ENCODE peak calls at places on chromosomes 3 and 15, in ten cellular contexts. O is activated CD4-positive, CD25-positive, alpha-beta regulatory T cell treated with anti-CD3 and anti-CD28 coated beads, Interleukin-2, amount 50 U/mL, for 72 hours; X is HT1080; G is glomerular endothelial cell; Z is stimulated activated CD8-positive, alpha-beta memory T cell treated with anti-CD3 and anti-CD28 coated beads, Interleukin-2, amount 100 ng/mL, for 48 hours; T is fibroblast of the aortic adventitia; D is GM20000; I is fibroblast of lung; Q is mesendoderm; J is BJ. P is an unnamed sample.

GRCh38 chr15:47366884-47367283 is 350.4 kb upstream of the SEMA6D start:
- DNase-seq in O (no peak), X (no peak), G (no peak), Z (no peak), T (no peak), D (no peak), I (peak; percentile 45), Q (no peak), J (no peak), P (no peak)

GRCh38 chr15:22980189-22981136 is at the start of gene CYFIP1:
- DNase-seq in O (peak; percentile 47), X (peak; percentile 86), G (no peak), Z (peak; percentile 6), T (peak; percentile 80), D (peak; percentile 93), I (peak; percentile 81), Q (peak; percentile 89), J (no peak), P (peak; percentile 73)

GRCh38 chr3:26921054-26921453 is 298.5 kb downstream of the LRRC3B start:
- DNase-seq in O (no peak), X (no peak), G (no peak), Z (no peak), T (no peak), D (no peak), I (no peak), Q (peak; percentile 27), J (no peak), P (peak; percentile 2)

GRCh38 chr3:143084856-143085731 is 34.5 kb upstream of the CHST2 start:
- DNase-seq in O (no peak), X (peak; percentile 84), G (peak; percentile 74), Z (no peak), T (peak; percentile 52), D (peak; percentile 72), I (no peak), Q (no peak), J (no peak), P (peak; percentile 81)

GRCh38 chr3:37243811-37244748 is 69.7 kb upstream of the LRRFIP2 start:
- DNase-seq in O (peak; percentile 55), X (peak; percentile 78), G (no peak), Z (peak; percentile 37), T (peak; percentile 72), D (peak; percentile 57), I (peak; percentile 69), Q (peak; percentile 87), J (peak; percentile 44), P (peak; percentile 72)

GRCh38 chr3:60839242-60839641 is 412.0 kb downstream of the FHIT start:
- DNase-seq in O (no peak), X (no peak), G (no peak), Z (no peak), T (no peak), D (no peak), I (peak; percentile 1), Q (peak; percentile 68), J (no peak), P (no peak)

GRCh38 chr3:128075516-128076464 is 23.6 kb downstream of the SEC61A1 start:
- DNase-seq in O (peak; percentile 90), X (no peak), G (no peak), Z (peak; percentile 77), T (peak; percentile 87), D (peak; percentile 90), I (peak; percentile 86), Q (peak; percentile 95), J (no peak), P (no peak)

GRCh38 chr3:150371741-150372254 is 36.3 kb upstream of the TSC22D2 start:
- DNase-seq in O (no peak), X (peak; percentile 100), G (peak; percentile 100), Z (no peak), T (peak; percentile 100), D (no peak), I (peak; percentile 98), Q (peak; percentile 95), J (peak; percentile 99), P (peak; percentile 100)

GRCh38 chr3:187041362-187042061 is 97.8 kb downstream of the RPL39L start:
- DNase-seq in O (no peak), X (peak; percentile 53), G (no peak), Z (no peak), T (peak; percentile 67), D (no peak), I (no peak), Q (no peak), J (no peak), P (peak; percentile 47)

GRCh38 chr3:134126153-134126552 is 96.4 kb upstream of the SLCO2A1 start:
- DNase-seq in O (no peak), X (no peak), G (no peak), Z (no peak), T (no peak), D (no peak), I (peak; percentile 14), Q (peak; percentile 14), J (no peak), P (no peak)

GRCh38 chr3:102361013-102361412 is 73.8 kb upstream of the ZPLD1 start:
- DNase-seq in O (no peak), X (no peak), G (no peak), Z (no peak), T (no peak), D (no peak), I (no peak), Q (no peak), J (no peak), P (no peak)

GRCh38 chr3:62604301-62604700 is 231.0 kb upstream of the FEZF2 start:
- DNase-seq in O (no peak), X (peak; percentile 92), G (no peak), Z (no peak), T (peak; percentile 88), D (no peak), I (peak; percentile 93), Q (no peak), J (peak; percentile 72), P (peak; percentile 72)

GRCh38 chr3:156668073-156668763 is 6.2 kb upstream of the TIPARP start:
- DNase-seq in O (no peak), X (peak; percentile 35), G (no peak), Z (no peak), T (peak; percentile 56), D (no peak), I (peak; percentile 62), Q (peak; percentile 4), J (no peak), P (no peak)

GRCh38 chr3:65142476-65142875 is 454.7 kb upstream of the ADAMTS9 start:
- DNase-seq in O (no peak), X (no peak), G (no peak), Z (no peak), T (no peak), D (no peak), I (no peak), Q (no peak), J (no peak), P (no peak)

GRCh38 chr3:93979850-93980677 is at the start of gene ARL13B:
- DNase-seq in O (peak; percentile 89), X (peak; percentile 98), G (peak; percentile 90), Z (peak; percentile 90), T (peak; percentile 98), D (peak; percentile 94), I (peak; percentile 98), Q (peak; percentile 100), J (peak; percentile 97), P (peak; percentile 99)

GRCh38 chr3:152322756-152323155 is 54.0 kb downstream of the MBNL1 start:
- DNase-seq in O (no peak), X (no peak), G (no peak), Z (no peak), T (peak; percentile 58), D (peak; percentile 13), I (peak; percentile 51), Q (no peak), J (no peak), P (no peak)

GRCh38 chr3:171704814-171705213 is 105.5 kb downstream of the PLD1 start:
- DNase-seq in O (no peak), X (no peak), G (no peak), Z (no peak), T (no peak), D (no peak), I (no peak), Q (peak; percentile 38), J (no peak), P (no peak)

GRCh38 chr15:74036271-74037170 is 42.0 kb downstream of the PML start:
- DNase-seq in O (no peak), X (peak; percentile 55), G (peak; percentile 23), Z (no peak), T (peak; percentile 85), D (no peak), I (peak; percentile 79), Q (peak; percentile 89), J (no peak), P (peak; percentile 67)

GRCh38 chr15:101808201-101808600 is 3.8 kb upstream of the OR4F15 start:
- DNase-seq in O (no peak), X (peak; percentile 80), G (no peak), Z (no peak), T (peak; percentile 18), D (no peak), I (peak; percentile 49), Q (no peak), J (no peak), P (peak; percentile 71)

GRCh38 chr3:171457263-171458055 is 2.7 kb downstream of the TNIK start:
- DNase-seq in O (no peak), X (no peak), G (no peak), Z (no peak), T (no peak), D (no peak), I (no peak), Q (no peak), J (no peak), P (no peak)

GRCh38 chr3:137032465-137033120 is 74.8 kb downstream of the IL20RB start:
- DNase-seq in O (peak; percentile 90), X (peak; percentile 86), G (peak; percentile 76), Z (peak; percentile 82), T (peak; percentile 84), D (peak; percentile 82), I (peak; percentile 80), Q (peak; percentile 97), J (no peak), P (peak; percentile 77)

GRCh38 chr15:101411085-101411484 is 78.4 kb downstream of the PCSK6 start:
- DNase-seq in O (no peak), X (no peak), G (no peak), Z (no peak), T (no peak), D (no peak), I (no peak), Q (no peak), J (no peak), P (no peak)

GRCh38 chr15:29747837-29748417 is 74.3 kb downstream of the TJP1 start:
- DNase-seq in O (no peak), X (no peak), G (no peak), Z (no peak), T (peak; percentile 60), D (no peak), I (peak; percentile 63), Q (no peak), J (no peak), P (no peak)

GRCh38 chr3:4373669-4374068 is 70.5 kb downstream of the SETMAR start:
- DNase-seq in O (no peak), X (no peak), G (no peak), Z (no peak), T (no peak), D (no peak), I (no peak), Q (no peak), J (no peak), P (no peak)

GRCh38 chr3:155744626-155745324 is at the start of gene PLCH1:
- DNase-seq in O (peak; percentile 33), X (peak; percentile 60), G (no peak), Z (peak; percentile 30), T (peak; percentile 47), D (peak; percentile 67), I (peak; percentile 48), Q (peak; percentile 96), J (no peak), P (peak; percentile 52)

GRCh38 chr3:155382396-155383042 is 89.0 kb upstream of the STRIT1 start:
- DNase-seq in O (no peak), X (peak; percentile 80), G (no peak), Z (peak; percentile 9), T (peak; percentile 77), D (peak; percentile 32), I (peak; percentile 66), Q (peak; percentile 82), J (no peak), P (peak; percentile 76)

GRCh38 chr3:74643636-74644035 is 29.2 kb upstream of the CNTN3 start:
- DNase-seq in O (no peak), X (peak; percentile 18), G (no peak), Z (no peak), T (no peak), D (no peak), I (peak; percentile 86), Q (peak; percentile 72), J (no peak), P (no peak)

GRCh38 chr15:51281368-51281967 is 56.9 kb downstream of the CYP19A1 start:
- DNase-seq in O (no peak), X (peak; percentile 55), G (peak; percentile 9), Z (no peak), T (peak; percentile 76), D (peak; percentile 71), I (peak; percentile 69), Q (peak; percentile 79), J (no peak), P (peak; percentile 27)